ENCODE peak calls at places on chromosomes 4 and X, in ten cellular contexts. One of them, this sample, is unnamed.

GRCh38 chrX:97238632-97239031 is 354.9 kb downstream of the RPA4 start:
- DNase-seq in skeletal muscle cell: peak; percentile 4
- DNase-seq in T-helper 2 cell: no peak
- DNase-seq in OCI-LY7: no peak
- DNase-seq in naive thymus-derived CD8-positive, alpha-beta T cell: no peak
- DNase-seq in AG10803: no peak
- DNase-seq in progenitor cell of endocrine pancreas: no peak
- DNase-seq in ACHN: no peak
- DNase-seq in activated CD8-positive, alpha-beta T cell treated with anti-CD3 and anti-CD28 coated beads, Interleukin-2, amount 10 ng/mL, durations not matched to agents 7 days and 5 days: no peak
- DNase-seq in anterior cingulate cortex: no peak
- DNase-seq in this sample: no peak

GRCh38 chrX:3154386-3154991 is 113.2 kb downstream of the ARSF start:
- DNase-seq in OCI-LY7: no peak
- DNase-seq in AG10803: no peak
- DNase-seq in activated CD8-positive, alpha-beta T cell treated with anti-CD3 and anti-CD28 coated beads, Interleukin-2, amount 10 ng/mL, durations not matched to agents 7 days and 5 days: no peak
- DNase-seq in T-helper 2 cell: no peak
- DNase-seq in ACHN: no peak
- DNase-seq in progenitor cell of endocrine pancreas: no peak
- DNase-seq in skeletal muscle cell: no peak
- DNase-seq in naive thymus-derived CD8-positive, alpha-beta T cell: no peak
- DNase-seq in anterior cingulate cortex: no peak
- DNase-seq in this sample: no peak

GRCh38 chrX:137430301-137430700 is 135.6 kb upstream of the ZIC3 start:
- DNase-seq in naive thymus-derived CD8-positive, alpha-beta T cell: no peak
- DNase-seq in AG10803: no peak
- DNase-seq in activated CD8-positive, alpha-beta T cell treated with anti-CD3 and anti-CD28 coated beads, Interleukin-2, amount 10 ng/mL, durations not matched to agents 7 days and 5 days: no peak
- DNase-seq in ACHN: no peak
- DNase-seq in OCI-LY7: no peak
- DNase-seq in anterior cingulate cortex: no peak
- DNase-seq in skeletal muscle cell: no peak
- DNase-seq in T-helper 2 cell: no peak
- DNase-seq in progenitor cell of endocrine pancreas: no peak
- DNase-seq in this sample: no peak

GRCh38 chr4:187042251-187042650 is 318.6 kb upstream of the FAT1 start:
- DNase-seq in activated CD8-positive, alpha-beta T cell treated with anti-CD3 and anti-CD28 coated beads, Interleukin-2, amount 10 ng/mL, durations not matched to agents 7 days and 5 days: no peak
- DNase-seq in OCI-LY7: no peak
- DNase-seq in T-helper 2 cell: no peak
- DNase-seq in AG10803: no peak
- DNase-seq in progenitor cell of endocrine pancreas: no peak
- DNase-seq in naive thymus-derived CD8-positive, alpha-beta T cell: no peak
- DNase-seq in anterior cingulate cortex: no peak
- DNase-seq in skeletal muscle cell: no peak
- DNase-seq in ACHN: no peak
- DNase-seq in this sample: no peak

GRCh38 chr4:117400039-117400835 is 314.9 kb upstream of the TRAM1L1 start:
- DNase-seq in progenitor cell of endocrine pancreas: no peak
- DNase-seq in activated CD8-positive, alpha-beta T cell treated with anti-CD3 and anti-CD28 coated beads, Interleukin-2, amount 10 ng/mL, durations not matched to agents 7 days and 5 days: no peak
- DNase-seq in AG10803: peak; percentile 1
- DNase-seq in anterior cingulate cortex: no peak
- DNase-seq in ACHN: peak; percentile 85
- DNase-seq in naive thymus-derived CD8-positive, alpha-beta T cell: no peak
- DNase-seq in skeletal muscle cell: peak; percentile 40
- DNase-seq in OCI-LY7: no peak
- DNase-seq in T-helper 2 cell: no peak
- DNase-seq in this sample: no peak

GRCh38 chrX:13287816-13288215 is 32.0 kb downstream of the ATXN3L start:
- DNase-seq in skeletal muscle cell: no peak
- DNase-seq in naive thymus-derived CD8-positive, alpha-beta T cell: no peak
- DNase-seq in AG10803: peak; percentile 56
- DNase-seq in OCI-LY7: no peak
- DNase-seq in activated CD8-positive, alpha-beta T cell treated with anti-CD3 and anti-CD28 coated beads, Interleukin-2, amount 10 ng/mL, durations not matched to agents 7 days and 5 days: no peak
- DNase-seq in anterior cingulate cortex: no peak
- DNase-seq in progenitor cell of endocrine pancreas: no peak
- DNase-seq in ACHN: peak; percentile 7
- DNase-seq in T-helper 2 cell: no peak
- DNase-seq in this sample: no peak

GRCh38 chr4:163693211-163693610 is 198.7 kb downstream of the TMA16 start:
- DNase-seq in OCI-LY7: no peak
- DNase-seq in skeletal muscle cell: peak; percentile 34
- DNase-seq in AG10803: no peak
- DNase-seq in activated CD8-positive, alpha-beta T cell treated with anti-CD3 and anti-CD28 coated beads, Interleukin-2, amount 10 ng/mL, durations not matched to agents 7 days and 5 days: no peak
- DNase-seq in ACHN: peak; percentile 20
- DNase-seq in progenitor cell of endocrine pancreas: no peak
- DNase-seq in naive thymus-derived CD8-positive, alpha-beta T cell: no peak
- DNase-seq in anterior cingulate cortex: no peak
- DNase-seq in T-helper 2 cell: no peak
- DNase-seq in this sample: no peak

GRCh38 chr4:25842229-25842840 is 20.5 kb downstream of the SEL1L3 start:
- DNase-seq in naive thymus-derived CD8-positive, alpha-beta T cell: peak; percentile 50
- DNase-seq in progenitor cell of endocrine pancreas: no peak
- DNase-seq in anterior cingulate cortex: no peak
- DNase-seq in ACHN: no peak
- DNase-seq in OCI-LY7: peak; percentile 72
- DNase-seq in activated CD8-positive, alpha-beta T cell treated with anti-CD3 and anti-CD28 coated beads, Interleukin-2, amount 10 ng/mL, durations not matched to agents 7 days and 5 days: peak; percentile 74
- DNase-seq in AG10803: no peak
- DNase-seq in T-helper 2 cell: peak; percentile 12
- DNase-seq in skeletal muscle cell: no peak
- DNase-seq in this sample: peak; percentile 87

GRCh38 chr4:23855912-23856605 is 33.8 kb downstream of the PPARGC1A start:
- DNase-seq in anterior cingulate cortex: no peak
- DNase-seq in activated CD8-positive, alpha-beta T cell treated with anti-CD3 and anti-CD28 coated beads, Interleukin-2, amount 10 ng/mL, durations not matched to agents 7 days and 5 days: no peak
- DNase-seq in skeletal muscle cell: no peak
- DNase-seq in ACHN: no peak
- DNase-seq in AG10803: no peak
- DNase-seq in naive thymus-derived CD8-positive, alpha-beta T cell: no peak
- DNase-seq in progenitor cell of endocrine pancreas: no peak
- DNase-seq in OCI-LY7: no peak
- DNase-seq in T-helper 2 cell: no peak
- DNase-seq in this sample: no peak

GRCh38 chrX:49171752-49172279 is at the start of gene PLP2:
- DNase-seq in AG10803: peak; percentile 43
- DNase-seq in OCI-LY7: peak; percentile 67
- DNase-seq in skeletal muscle cell: no peak
- DNase-seq in anterior cingulate cortex: no peak
- DNase-seq in activated CD8-positive, alpha-beta T cell treated with anti-CD3 and anti-CD28 coated beads, Interleukin-2, amount 10 ng/mL, durations not matched to agents 7 days and 5 days: peak; percentile 77
- DNase-seq in ACHN: peak; percentile 43
- DNase-seq in naive thymus-derived CD8-positive, alpha-beta T cell: peak; percentile 60
- DNase-seq in progenitor cell of endocrine pancreas: no peak
- DNase-seq in T-helper 2 cell: peak; percentile 64
- DNase-seq in this sample: peak; percentile 71

GRCh38 chrX:7084841-7085240 is 62.7 kb upstream of the STS start:
- DNase-seq in skeletal muscle cell: no peak
- DNase-seq in activated CD8-positive, alpha-beta T cell treated with anti-CD3 and anti-CD28 coated beads, Interleukin-2, amount 10 ng/mL, durations not matched to agents 7 days and 5 days: no peak
- DNase-seq in AG10803: no peak
- DNase-seq in progenitor cell of endocrine pancreas: no peak
- DNase-seq in naive thymus-derived CD8-positive, alpha-beta T cell: no peak
- DNase-seq in T-helper 2 cell: no peak
- DNase-seq in anterior cingulate cortex: no peak
- DNase-seq in ACHN: no peak
- DNase-seq in OCI-LY7: peak; percentile 34
- DNase-seq in this sample: no peak

GRCh38 chr4:164779811-164780216 is 25.9 kb downstream of the SMIM31 start:
- DNase-seq in naive thymus-derived CD8-positive, alpha-beta T cell: no peak
- DNase-seq in activated CD8-positive, alpha-beta T cell treated with anti-CD3 and anti-CD28 coated beads, Interleukin-2, amount 10 ng/mL, durations not matched to agents 7 days and 5 days: peak; percentile 42
- DNase-seq in anterior cingulate cortex: no peak
- DNase-seq in skeletal muscle cell: peak; percentile 5
- DNase-seq in OCI-LY7: peak; percentile 28
- DNase-seq in AG10803: peak; percentile 62
- DNase-seq in progenitor cell of endocrine pancreas: peak; percentile 11
- DNase-seq in ACHN: peak; percentile 41
- DNase-seq in T-helper 2 cell: no peak
- DNase-seq in this sample: peak; percentile 77

GRCh38 chr4:89640620-89641366 is 196.2 kb downstream of the SNCA start:
- DNase-seq in progenitor cell of endocrine pancreas: peak; percentile 60
- DNase-seq in T-helper 2 cell: no peak
- DNase-seq in activated CD8-positive, alpha-beta T cell treated with anti-CD3 and anti-CD28 coated beads, Interleukin-2, amount 10 ng/mL, durations not matched to agents 7 days and 5 days: no peak
- DNase-seq in naive thymus-derived CD8-positive, alpha-beta T cell: no peak
- DNase-seq in OCI-LY7: no peak
- DNase-seq in anterior cingulate cortex: no peak
- DNase-seq in ACHN: peak; percentile 81
- DNase-seq in AG10803: peak; percentile 56
- DNase-seq in skeletal muscle cell: peak; percentile 9
- DNase-seq in this sample: peak; percentile 62

GRCh38 chr4:16524379-16524778 is 298.1 kb upstream of the TAPT1 start:
- DNase-seq in AG10803: no peak
- DNase-seq in anterior cingulate cortex: no peak
- DNase-seq in OCI-LY7: no peak
- DNase-seq in skeletal muscle cell: no peak
- DNase-seq in ACHN: no peak
- DNase-seq in activated CD8-positive, alpha-beta T cell treated with anti-CD3 and anti-CD28 coated beads, Interleukin-2, amount 10 ng/mL, durations not matched to agents 7 days and 5 days: no peak
- DNase-seq in progenitor cell of endocrine pancreas: no peak
- DNase-seq in T-helper 2 cell: no peak
- DNase-seq in naive thymus-derived CD8-positive, alpha-beta T cell: no peak
- DNase-seq in this sample: no peak

This sample was measured in Karpas-422.